ENCODE peak calls at places on chromosomes 16 and 17, in eight cellular contexts. B is prostate gland, U is PC-3, A is body of pancreas, Z is SK-N-SH, M is left lung, S is small intestine, T is stomach. J is an unnamed sample.

GRCh38 chr16:85462405-85463227 is 150.5 kb upstream of the GSE1 start:
- DNase-seq in B (no peak), U (no peak), A (peak), Z (peak), M (peak), S (peak), T (peak), J (no peak)

GRCh38 chr17:77286641-77287431 is 146.1 kb downstream of the SEC14L1 start:
- DNase-seq in B (peak), U (peak), A (peak), Z (peak), M (peak), S (peak), T (peak), J (no peak)

GRCh38 chr17:38532451-38532850 is 73.3 kb downstream of the SRCIN1 start:
- DNase-seq in B (no peak), U (no peak), A (no peak), Z (no peak), M (no peak), S (no peak), T (no peak), J (no peak)

GRCh38 chr17:57284984-57285646 is 28.8 kb downstream of the MSI2 start:
- DNase-seq in B (no peak), U (no peak), A (no peak), Z (no peak), M (no peak), S (no peak), T (no peak), J (no peak)

GRCh38 chr16:68478526-68479249 is 30.4 kb upstream of the SMPD3 start:
- DNase-seq in B (no peak), U (no peak), A (no peak), Z (no peak), M (no peak), S (no peak), T (no peak), J (no peak)

GRCh38 chr16:67814567-67814966 is 7.9 kb downstream of the TSNAXIP1 start:
- DNase-seq in B (no peak), U (no peak), A (no peak), Z (no peak), M (no peak), S (peak), T (no peak), J (no peak)

GRCh38 chr17:37067555-37068111 is 118.9 kb downstream of the AATF start:
- DNase-seq in B (peak), U (peak), A (peak), Z (peak), M (no peak), S (peak), T (peak), J (no peak)

GRCh38 chr16:21101631-21102420 is 48.8 kb downstream of the DNAH3 start:
- DNase-seq in B (no peak), U (peak), A (no peak), Z (peak), M (no peak), S (peak), T (peak), J (no peak)

GRCh38 chr16:14629612-14629918 is 495 bp downstream of the PARN start:
- DNase-seq in B (no peak), U (no peak), A (no peak), Z (no peak), M (no peak), S (peak), T (no peak), J (no peak)

DNA sequence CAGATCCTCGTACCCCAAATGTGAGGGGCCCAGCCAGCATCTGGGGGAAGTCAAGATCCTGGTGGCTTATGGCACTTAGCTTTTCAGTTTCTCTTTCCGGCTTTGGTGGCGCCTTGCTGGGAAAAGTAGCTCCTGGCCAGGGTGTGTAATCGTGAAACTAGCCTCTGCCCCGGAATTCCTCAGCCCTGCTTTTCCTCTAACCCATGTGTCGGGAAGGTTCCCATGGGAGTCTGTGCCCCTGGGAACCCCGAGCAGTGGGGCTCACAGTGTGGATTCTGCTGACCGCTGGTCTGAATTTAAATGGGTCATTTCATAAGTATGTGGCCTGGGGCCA is 3.3 kb upstream of the SOCS1 start:
- DNase-seq in B (no peak), U (no peak), A (peak), Z (no peak), M (no peak), S (no peak), T (no peak), J (no peak)
- H3K4me3 ChIP-seq in B (no peak), U (no peak), A (no peak), Z (no peak), M (no peak), S (no peak), T (no peak), J (no peak)

GRCh38 chr16:10180042-10180770 is 2.0 kb downstream of the GRIN2A start:
- DNase-seq in B (no peak), U (no peak), A (no peak), Z (no peak), M (no peak), S (no peak), T (no peak), J (no peak)

GRCh38 chr16:10180771-10181163 is 1.5 kb downstream of the GRIN2A start:
- DNase-seq in B (no peak), U (no peak), A (peak), Z (peak), M (no peak), S (peak), T (no peak), J (no peak)

GRCh38 chr16:10182186-10182683 is at the start of gene GRIN2A:
- DNase-seq in B (no peak), U (no peak), A (peak), Z (peak), M (no peak), S (no peak), T (no peak), J (no peak)

GRCh38 chr16:10183606-10183959 is 1.4 kb upstream of the GRIN2A start:
- DNase-seq in B (no peak), U (no peak), A (no peak), Z (no peak), M (no peak), S (no peak), T (no peak), J (no peak)

GRCh38 chr16:10181196-10182162 is 749 bp downstream of the GRIN2A start:
- DNase-seq in B (peak), U (peak), A (peak), Z (peak), M (peak), S (peak), T (peak), J (peak)
- H3K27ac ChIP-seq in B (no peak), U (no peak), A (no peak), Z (no peak), M (no peak), S (no peak), T (peak), J (no peak)

GRCh38 chr17:44981221-44981968 is 13.3 kb upstream of the C1QL1 start:
- DNase-seq in B (no peak), U (peak), A (no peak), Z (no peak), M (no peak), S (no peak), T (no peak), J (no peak)
- H3K4me3 ChIP-seq in B (no peak), U (peak), A (no peak), Z (no peak), M (no peak), S (no peak), T (no peak), J (no peak)

GRCh38 chr16:86868746-86869145 is 290.4 kb downstream of the FOXL1 start:
- DNase-seq in B (no peak), U (no peak), A (no peak), Z (no peak), M (no peak), S (no peak), T (no peak), J (no peak)

GRCh38 chr16:86868070-86868469 is 289.7 kb downstream of the FOXL1 start:
- DNase-seq in B (no peak), U (no peak), A (no peak), Z (no peak), M (no peak), S (no peak), T (no peak), J (no peak)

GRCh38 chr16:86865866-86866675 is 287.7 kb downstream of the FOXL1 start:
- DNase-seq in B (no peak), U (peak), A (no peak), Z (no peak), M (no peak), S (no peak), T (no peak), J (no peak)

GRCh38 chr16:86869288-86870022 is 291.1 kb downstream of the FOXL1 start:
- DNase-seq in B (no peak), U (no peak), A (no peak), Z (no peak), M (no peak), S (no peak), T (no peak), J (no peak)

DNA sequence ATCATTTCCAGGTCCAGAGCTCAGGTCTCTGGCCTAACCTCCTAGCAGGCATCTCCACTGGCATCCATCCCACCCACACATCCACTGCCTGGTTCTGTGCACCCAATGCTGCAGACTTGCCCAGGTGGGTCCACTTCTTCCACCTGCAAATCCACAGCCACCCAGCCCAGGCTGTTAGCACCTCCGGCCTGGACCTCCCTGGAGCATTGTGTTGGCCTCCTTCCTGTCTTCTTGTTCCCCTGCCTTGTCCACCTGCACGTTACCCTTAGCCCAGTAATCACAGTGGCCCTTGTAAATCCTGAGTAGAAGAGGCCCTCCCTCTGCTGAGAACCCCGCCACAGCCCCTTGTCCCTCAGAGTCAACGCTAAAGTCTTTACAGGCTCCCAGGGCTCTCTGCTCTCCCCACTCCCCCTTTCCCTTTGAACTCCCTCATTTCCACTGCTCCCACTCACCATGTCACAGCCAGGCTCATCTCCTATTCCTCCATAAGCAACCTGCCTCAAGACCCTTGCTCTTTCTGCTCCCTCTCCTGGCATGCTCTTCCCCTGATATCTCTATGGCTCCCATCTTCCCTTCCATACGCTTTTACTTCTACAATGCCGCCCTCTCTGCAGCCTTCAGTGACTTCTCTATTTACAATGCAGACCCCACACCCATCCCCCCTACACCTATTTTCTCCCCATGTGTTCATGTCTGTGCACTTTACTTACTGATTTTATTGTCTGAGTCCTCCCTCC is 288.8 kb downstream of the FOXL1 start:
- DNase-seq in B (no peak), U (no peak), A (no peak), Z (no peak), M (no peak), S (no peak), T (no peak), J (no peak)
- H3K27ac ChIP-seq in B (no peak), U (no peak), A (no peak), Z (no peak), M (no peak), S (no peak), T (no peak), J (no peak)

DNA sequence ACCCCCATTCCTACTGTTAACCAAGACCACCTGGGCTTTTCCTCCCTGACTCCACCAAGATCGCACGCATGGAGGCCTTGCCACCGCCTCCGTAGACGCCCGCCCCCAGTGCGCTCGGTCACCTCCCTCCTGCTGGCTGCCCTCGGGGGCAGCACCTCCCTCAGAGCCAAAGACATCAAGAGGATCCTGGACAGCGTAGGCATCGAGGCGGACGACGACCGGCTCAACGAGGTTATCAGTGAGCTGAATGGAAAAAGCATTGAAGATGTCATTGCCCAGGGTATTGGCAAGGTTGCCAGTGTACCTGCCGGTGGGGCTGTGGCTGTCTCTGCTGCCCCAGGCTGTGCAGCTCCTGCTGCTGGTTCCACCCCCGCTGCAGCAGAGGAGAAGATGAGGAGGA is 1.2 kb downstream of the EFCAB3 start:
- DNase-seq in B (no peak), U (no peak), A (no peak), Z (no peak), M (no peak), S (no peak), T (no peak), J (no peak)
- H3K4me3 ChIP-seq in B (no peak), U (no peak), A (no peak), Z (no peak), M (no peak), S (no peak), T (no peak), J (no peak)

DNA sequence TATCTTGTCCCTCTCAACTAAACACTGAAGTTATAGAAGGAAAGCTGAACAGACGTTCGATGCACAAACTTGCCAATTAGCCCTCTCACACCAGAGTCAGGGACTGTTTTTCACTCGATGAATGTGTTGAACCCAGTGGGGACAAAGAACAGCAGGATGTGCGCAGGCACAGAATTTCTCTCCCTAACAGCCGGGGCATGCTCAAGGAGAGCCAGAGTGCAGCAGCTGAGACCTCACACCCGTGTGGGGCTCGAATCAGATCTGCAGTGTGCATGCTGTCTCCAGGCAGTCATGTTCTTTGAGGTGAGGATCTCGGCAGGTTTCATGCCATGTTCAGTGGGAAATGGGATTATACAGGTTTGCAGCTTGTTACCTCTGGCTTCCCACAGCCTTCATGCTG is 246.8 kb upstream of the SDK2 start:
- DNase-seq in B (no peak), U (no peak), A (no peak), Z (no peak), M (no peak), S (no peak), T (no peak), J (no peak)
- H3K27ac ChIP-seq in B (no peak), U (no peak), A (no peak), Z (no peak), M (no peak), S (no peak), T (no peak), J (no peak)

GRCh38 chr16:53428681-53429080 is 5.6 kb upstream of the RBL2 start:
- DNase-seq in B (no peak), U (no peak), A (no peak), Z (no peak), M (no peak), S (no peak), T (no peak), J (no peak)

GRCh38 chr16:53433930-53434435 is 288 bp upstream of the RBL2 start:
- DNase-seq in B (no peak), U (peak), A (no peak), Z (no peak), M (no peak), S (peak), T (no peak), J (no peak)

GRCh38 chr16:53433509-53433908 is 762 bp upstream of the RBL2 start:
- DNase-seq in B (peak), U (peak), A (no peak), Z (no peak), M (peak), S (no peak), T (no peak), J (no peak)

GRCh38 chr16:53430363-53430762 is 3.9 kb upstream of the RBL2 start:
- DNase-seq in B (no peak), U (peak), A (no peak), Z (no peak), M (no peak), S (no peak), T (no peak), J (no peak)

GRCh38 chr16:53429221-53429943 is 4.9 kb upstream of the RBL2 start:
- DNase-seq in B (peak), U (peak), A (no peak), Z (peak), M (no peak), S (no peak), T (no peak), J (no peak)
- H3K4me3 ChIP-seq in B (no peak), U (no peak), A (no peak), Z (no peak), M (no peak), S (no peak), T (no peak), J (no peak)

J was measured in CD4-positive, CD25-positive, alpha-beta regulatory T cell.